ENCODE peak calls at places on chromosomes 5 and 9, in five cellular contexts. S is fibroblast of pulmonary artery, B is cardiac muscle cell, A is aorta, R is choroid plexus epithelial cell. C is an unnamed sample.

GRCh38 chr9:93520523-93520922 is 55.9 kb upstream of the PHF2 start:
- DNase-seq in S (no peak), B (no peak), A (no peak), R (peak), C (no peak)

GRCh38 chr5:138702166-138702826 is 50.9 kb upstream of the CTNNA1 start:
- DNase-seq in S (no peak), B (no peak), A (no peak), R (no peak), C (no peak)

GRCh38 chr5:98698359-98698758 is 75.1 kb upstream of the RGMB start:
- DNase-seq in S (peak), B (peak), A (no peak), R (peak), C (no peak)

GRCh38 chr5:18050344-18050743 is 416.1 kb downstream of the TAF11L14 start:
- DNase-seq in S (no peak), B (no peak), A (no peak), R (no peak), C (no peak)

GRCh38 chr5:163460562-163461176 is at the start of gene HMMR:
- DNase-seq in S (no peak), B (peak), A (no peak), R (peak), C (no peak)

GRCh38 chr9:76810377-76810957 is 46.2 kb downstream of the PCA3 start:
- DNase-seq in S (peak), B (peak), A (no peak), R (peak), C (no peak)

GRCh38 chr5:88829053-88829452 is 53.9 kb downstream of the MEF2C start:
- DNase-seq in S (peak), B (no peak), A (no peak), R (no peak), C (no peak)

GRCh38 chr5:172165465-172165864 is 22.6 kb downstream of the STK10 start:
- DNase-seq in S (no peak), B (no peak), A (no peak), R (no peak), C (no peak)

GRCh38 chr5:53381-54174 is 38.4 kb upstream of the PLEKHG4B start:
- DNase-seq in S (peak), B (peak), A (peak), R (peak), C (no peak)

GRCh38 chr5:54415147-54415546 is 40.4 kb upstream of the HSPB3 start:
- DNase-seq in S (no peak), B (no peak), A (no peak), R (no peak), C (no peak)

GRCh38 chr9:842918-843468 is 1.5 kb downstream of the DMRT1 start:
- DNase-seq in S (no peak), B (no peak), A (no peak), R (no peak), C (no peak)
- H3K4me3 ChIP-seq in S (no peak), B (no peak), A (no peak), R (no peak), C (no peak)

GRCh38 chr5:10351199-10351881 is 2.2 kb upstream of the MARCHF6 start:
- DNase-seq in S (peak), B (peak), A (no peak), R (peak), C (peak)

GRCh38 chr5:10353241-10354047 is at the start of gene MARCHF6:
- DNase-seq in S (peak), B (peak), A (peak), R (peak), C (peak)

GRCh38 chr5:10354048-10354872 is 765 bp downstream of the MARCHF6 start:
- DNase-seq in S (peak), B (peak), A (no peak), R (peak), C (no peak)

GRCh38 chr5:10352404-10353240 is 873 bp upstream of the MARCHF6 start:
- DNase-seq in S (peak), B (peak), A (no peak), R (peak), C (no peak)

DNA sequence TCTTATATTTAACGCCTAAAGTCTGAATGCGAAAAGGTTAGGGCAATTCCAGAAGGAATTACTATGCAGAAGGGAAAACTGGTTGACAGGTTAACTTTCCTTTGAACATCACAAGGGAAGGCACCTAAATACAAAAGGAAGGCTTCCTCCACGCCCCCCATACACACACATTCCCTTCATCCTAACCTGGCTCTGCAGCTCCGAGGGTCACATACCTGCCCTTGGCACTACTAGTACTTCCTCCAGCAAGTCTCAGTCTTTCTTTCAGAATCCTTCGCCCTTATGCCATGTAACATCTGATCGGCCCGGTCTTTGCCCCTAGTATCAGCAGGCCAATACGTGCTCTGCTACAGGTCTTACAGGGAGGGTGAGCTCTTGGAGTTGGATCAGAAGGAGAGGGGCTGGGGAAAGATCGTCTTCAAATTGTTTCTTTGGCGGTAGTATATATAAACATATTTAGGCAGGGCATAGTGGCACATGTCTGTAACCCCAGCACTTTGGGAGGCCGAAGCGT is 1.6 kb upstream of the MARCHF6 start:
- DNase-seq in S (no peak), B (no peak), A (no peak), R (no peak), C (no peak)
- H3K4me3 ChIP-seq in S (no peak), B (no peak), A (no peak), R (no peak), C (no peak)

GRCh38 chr5:6716634-6717149 is 3.5 kb downstream of the TENT4A start:
- DNase-seq in S (no peak), B (no peak), A (no peak), R (no peak), C (no peak)
- H3K4me3 ChIP-seq in S (peak), B (no peak), A (no peak), R (no peak), C (peak)

GRCh38 chr5:111742166-111742565 is 14.8 kb downstream of the NREP start:
- DNase-seq in S (no peak), B (no peak), A (no peak), R (no peak), C (no peak)
- H3K4me3 ChIP-seq in S (no peak), B (no peak), A (no peak), R (no peak), C (peak)

DNA sequence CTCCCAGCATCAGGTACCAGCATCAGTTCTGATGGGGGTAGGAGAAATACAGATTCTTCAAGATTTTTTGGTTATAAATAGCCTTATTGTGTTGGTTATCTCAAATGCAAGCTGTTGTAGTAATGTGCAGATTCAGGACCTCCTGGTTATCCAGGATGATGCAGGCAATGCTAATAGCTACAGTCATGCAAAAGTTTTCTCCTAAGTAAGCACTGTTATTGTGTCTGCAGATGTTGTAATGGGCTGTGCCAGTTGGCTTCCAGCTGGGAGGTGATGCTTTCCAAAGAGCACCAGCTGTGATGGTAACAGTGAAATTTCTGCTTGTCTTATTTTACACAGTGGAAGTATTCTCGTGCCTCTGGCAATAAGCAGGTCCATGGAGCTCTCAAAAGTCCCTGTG is 719.2 kb upstream of the CTNND2 start:
- DNase-seq in S (no peak), B (no peak), A (no peak), R (peak), C (no peak)
- H3K4me3 ChIP-seq in S (no peak), B (no peak), A (no peak), R (no peak), C (no peak)

GRCh38 chr5:133295520-133295919 is 243.7 kb downstream of the HSPA4 start:
- DNase-seq in S (peak), B (peak), A (no peak), R (peak), C (no peak)

GRCh38 chr5:133294380-133294779 is 242.6 kb downstream of the HSPA4 start:
- DNase-seq in S (no peak), B (no peak), A (no peak), R (no peak), C (no peak)

GRCh38 chr5:133297293-133297692 is 245.5 kb downstream of the HSPA4 start:
- DNase-seq in S (no peak), B (no peak), A (no peak), R (no peak), C (no peak)

GRCh38 chr5:133298447-133298846 is 246.6 kb downstream of the HSPA4 start:
- DNase-seq in S (no peak), B (no peak), A (no peak), R (no peak), C (no peak)

DNA sequence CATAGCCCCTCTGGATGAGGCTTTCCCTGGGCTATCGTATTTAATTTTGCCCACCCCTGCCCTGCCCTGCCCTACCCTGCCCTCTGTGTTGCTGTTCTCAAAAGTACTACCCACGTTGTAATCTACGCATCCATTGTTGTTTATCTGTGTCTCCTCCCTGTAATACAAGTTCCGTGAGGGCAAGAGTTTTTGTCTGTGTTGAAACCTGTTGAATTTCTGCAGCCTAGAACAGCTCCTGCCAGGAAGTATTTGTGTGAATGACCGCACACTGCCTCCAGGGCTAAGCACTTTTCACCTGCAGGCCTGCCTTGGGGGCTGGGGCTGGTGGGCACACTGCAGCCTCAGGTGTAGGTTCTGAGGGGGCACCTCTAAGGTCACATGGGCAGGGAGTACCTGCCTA is 244.8 kb downstream of the HSPA4 start:
- DNase-seq in S (no peak), B (no peak), A (no peak), R (no peak), C (no peak)
- H3K4me3 ChIP-seq in S (no peak), B (no peak), A (no peak), R (no peak), C (no peak)

GRCh38 chr5:126677101-126677500 is 76.4 kb downstream of the PHAX start:
- DNase-seq in S (no peak), B (no peak), A (no peak), R (no peak), C (no peak)

GRCh38 chr5:126681970-126682369 is 81.2 kb downstream of the PHAX start:
- DNase-seq in S (no peak), B (no peak), A (no peak), R (no peak), C (no peak)

GRCh38 chr5:126683912-126684311 is 83.2 kb downstream of the PHAX start:
- DNase-seq in S (no peak), B (no peak), A (no peak), R (no peak), C (no peak)

GRCh38 chr5:126676195-126676624 is 75.5 kb downstream of the PHAX start:
- DNase-seq in S (peak), B (peak), A (no peak), R (peak), C (no peak)

DNA sequence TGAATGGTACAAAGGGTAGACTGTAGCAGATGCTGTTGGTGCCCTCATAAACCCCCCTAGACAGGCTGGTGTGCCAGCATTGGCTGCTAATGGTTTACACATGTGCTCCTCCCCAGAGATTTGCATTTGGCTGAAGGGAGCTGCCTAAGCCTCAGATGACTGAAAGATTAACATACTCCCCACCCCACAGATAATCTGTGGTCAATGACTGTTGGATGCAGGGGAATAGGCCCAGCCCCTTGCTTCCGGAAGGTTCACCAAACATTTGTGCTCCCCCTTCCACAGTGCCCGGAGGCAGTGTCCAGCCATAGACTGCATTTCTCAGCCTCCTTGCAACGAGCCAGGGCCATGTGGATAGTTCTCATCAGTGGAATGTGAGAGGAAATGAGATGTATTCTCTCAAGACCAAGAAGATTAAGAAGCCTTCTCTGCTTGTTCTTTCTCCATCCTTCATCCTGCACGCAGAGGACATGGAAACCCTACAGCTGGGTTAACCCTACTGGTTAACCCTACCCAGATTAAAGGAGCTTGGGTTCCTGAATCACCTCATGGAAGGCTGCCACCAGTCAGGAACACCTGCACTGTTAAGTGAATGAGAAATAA is 79.6 kb downstream of the PHAX start:
- DNase-seq in S (peak), B (peak), A (no peak), R (peak), C (no peak)
- H3K4me3 ChIP-seq in S (no peak), B (no peak), A (no peak), R (no peak), C (no peak)

GRCh38 chr9:88503845-88504764 is 30.9 kb upstream of the NXNL2 start:
- DNase-seq in S (no peak), B (no peak), A (peak), R (no peak), C (no peak)
- H3K4me3 ChIP-seq in S (no peak), B (no peak), A (no peak), R (no peak), C (no peak)

C was measured in skeletal muscle cell.